ENCODE peak calls at places on chromosomes 1 and 21, in nine cellular contexts. J is HT1080; Y is HT-29; E is NCI-H446; U is central memory CD4-positive, alpha-beta T cell; A is stimulated activated CD4-positive, alpha-beta T cell treated with anti-CD3 and anti-CD28 coated beads, Interleukin-4, amount 100 ng/mL, for 48 hours; W is CD8-positive, alpha-beta memory T cell; F is endothelial cell; N is small intestine. X is an unnamed sample.

GRCh38 chr1:180156201-180156600 is 1.5 kb downstream of the QSOX1 start:
- DNase-seq in U (peak; percentile 29), F (no peak), E (no peak), Y (no peak), N (no peak), J (no peak), W (no peak), A (no peak), X (no peak)

GRCh38 chr1:116375165-116375883 is 2.3 kb downstream of the ATP1A1 start:
- DNase-seq in J (peak; percentile 30), Y (peak; percentile 12), N (no peak), W (no peak), A (no peak), F (no peak), U (peak; percentile 16), E (no peak), X (peak; percentile 62)

GRCh38 chr1:59511476-59512465 is 214.9 kb downstream of the FGGY start:
- DNase-seq in N (no peak), Y (no peak), A (no peak), W (no peak), J (no peak), F (no peak), U (no peak), E (no peak), X (no peak)

GRCh38 chr1:20558180-20558579 is 5.8 kb downstream of the FAM43B start:
- DNase-seq in Y (no peak), W (no peak), U (no peak), J (no peak), N (no peak), A (no peak), F (no peak), E (no peak), X (peak; percentile 5)

GRCh38 chr1:181062800-181063428 is 25.6 kb upstream of the IER5 start:
- DNase-seq in A (no peak), Y (no peak), U (peak; percentile 21), E (no peak), F (no peak), J (no peak), N (no peak), W (peak; percentile 20), X (no peak)

GRCh38 chr21:41139951-41140350 is 28.0 kb upstream of the BACE2 start:
- DNase-seq in A (no peak), Y (no peak), N (no peak), F (no peak), J (no peak), W (no peak), E (no peak), U (no peak), X (no peak)

GRCh38 chr1:53502641-53503432 is 43.6 kb downstream of the DMRTB1 start:
- DNase-seq in Y (no peak), F (no peak), N (no peak), J (no peak), A (no peak), U (no peak), E (no peak), W (no peak), X (no peak)

GRCh38 chr1:201149400-201149799 is 4.9 kb downstream of the TMEM9 start:
- DNase-seq in U (no peak), E (no peak), Y (peak; percentile 58), J (peak; percentile 39), A (no peak), N (peak; percentile 46), F (no peak), W (no peak), X (no peak)

GRCh38 chr1:175757381-175758015 is 14.1 kb upstream of the TNR start:
- DNase-seq in Y (peak; percentile 57), F (peak; percentile 78), U (no peak), A (no peak), W (no peak), N (peak; percentile 34), E (no peak), J (peak; percentile 60), X (peak; percentile 3)

GRCh38 chr1:183185941-183186490 is at the start of gene LAMC2:
- DNase-seq in E (no peak), N (peak; percentile 88), W (no peak), U (no peak), J (peak; percentile 91), F (peak; percentile 70), A (no peak), Y (peak; percentile 92), X (no peak)

GRCh38 chr1:223726380-223727001 is 14.2 kb downstream of the CAPN2 start:
- DNase-seq in E (no peak), U (peak; percentile 83), A (peak; percentile 82), F (no peak), Y (peak; percentile 71), W (peak; percentile 79), N (peak; percentile 27), J (peak; percentile 99), X (peak; percentile 93)

X was measured in foreskin melanocyte.